ENCODE peak calls at places on chromosomes 2 and 18, in four cellular contexts. W, H, O and E are unnamed samples.

GRCh38 chr2:181892795-181893435 is 1.4 kb downstream of the ITPRID2 start:
- DNase-seq in W (peak; percentile 58), H (no peak), O (no peak), E (no peak)

GRCh38 chr2:46939596-46940359 is 24.2 kb upstream of the MCFD2 start:
- DNase-seq in W (no peak), H (no peak), O (no peak), E (no peak)

GRCh38 chr2:133422946-133423345 is 145.3 kb downstream of the NCKAP5 start:
- DNase-seq in W (peak; percentile 76), H (no peak), O (no peak), E (no peak)

GRCh38 chr2:104840151-104840550 is 13.8 kb upstream of the POU3F3 start:
- DNase-seq in W (no peak), H (no peak), O (no peak), E (no peak)

GRCh38 chr2:100993294-100993693 is 8.8 kb upstream of the RPL31 start:
- DNase-seq in W (no peak), H (no peak), O (no peak), E (no peak)

GRCh38 chr2:15647622-15648590 is 56.2 kb downstream of the DDX1 start:
- DNase-seq in W (no peak), H (peak; percentile 23), O (no peak), E (no peak)

GRCh38 chr2:214322662-214323061 is 88.2 kb upstream of the VWC2L start:
- DNase-seq in W (peak; percentile 62), H (no peak), O (no peak), E (no peak)

GRCh38 chr2:109239720-109240119 is 110.7 kb downstream of the SH3RF3 start:
- DNase-seq in W (peak; percentile 83), H (no peak), O (no peak), E (no peak)

DNA sequence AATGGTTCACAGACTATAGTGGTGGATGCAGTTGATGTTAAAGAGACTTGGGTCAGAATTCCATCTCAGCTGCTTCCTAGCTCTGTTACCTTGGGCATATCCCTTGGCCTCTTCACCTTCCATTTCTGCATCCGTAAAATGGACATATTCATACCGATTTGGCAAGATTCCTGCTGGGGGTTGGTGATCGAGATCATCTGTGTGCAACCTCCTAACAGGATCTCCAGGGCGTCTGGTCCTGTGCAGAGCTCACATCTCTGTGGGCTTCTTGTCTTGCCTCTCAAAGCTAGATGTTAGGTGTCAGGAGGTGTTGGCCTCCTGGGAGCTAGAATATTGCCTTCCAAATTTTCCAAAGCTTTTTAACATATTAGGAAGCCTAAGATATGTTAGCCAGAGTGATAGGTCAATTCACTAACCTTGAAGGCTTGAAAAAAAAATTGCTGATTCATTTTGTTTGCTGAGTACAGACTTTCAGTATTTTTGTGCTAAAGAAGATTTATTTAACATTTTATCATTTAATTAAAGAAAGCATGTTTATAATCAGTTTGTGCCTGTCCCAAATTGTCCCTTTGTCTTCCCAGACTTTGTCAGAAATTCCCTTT is 69.7 kb upstream of the ZNF516 start:
- DNase-seq in W (no peak), H (no peak), O (no peak), E (no peak)
- H3K4me3 ChIP-seq in W (no peak overlapping the region), H (no peak overlapping the region), O (peak overlapping the region; percentile 36), E (no peak overlapping the region)

GRCh38 chr2:150477347-150477746 is 10.1 kb downstream of the RND3 start:
- DNase-seq in W (peak; percentile 50), H (no peak), O (no peak), E (no peak)

GRCh38 chr2:150479075-150479915 is 8.2 kb downstream of the RND3 start:
- DNase-seq in W (peak; percentile 60), H (no peak), O (no peak), E (no peak)

GRCh38 chr2:150480241-150480640 is 7.2 kb downstream of the RND3 start:
- DNase-seq in W (peak; percentile 81), H (no peak), O (no peak), E (no peak)

GRCh38 chr2:150476809-150477302 is 10.6 kb downstream of the RND3 start:
- DNase-seq in W (peak; percentile 28), H (no peak), O (no peak), E (no peak)

DNA sequence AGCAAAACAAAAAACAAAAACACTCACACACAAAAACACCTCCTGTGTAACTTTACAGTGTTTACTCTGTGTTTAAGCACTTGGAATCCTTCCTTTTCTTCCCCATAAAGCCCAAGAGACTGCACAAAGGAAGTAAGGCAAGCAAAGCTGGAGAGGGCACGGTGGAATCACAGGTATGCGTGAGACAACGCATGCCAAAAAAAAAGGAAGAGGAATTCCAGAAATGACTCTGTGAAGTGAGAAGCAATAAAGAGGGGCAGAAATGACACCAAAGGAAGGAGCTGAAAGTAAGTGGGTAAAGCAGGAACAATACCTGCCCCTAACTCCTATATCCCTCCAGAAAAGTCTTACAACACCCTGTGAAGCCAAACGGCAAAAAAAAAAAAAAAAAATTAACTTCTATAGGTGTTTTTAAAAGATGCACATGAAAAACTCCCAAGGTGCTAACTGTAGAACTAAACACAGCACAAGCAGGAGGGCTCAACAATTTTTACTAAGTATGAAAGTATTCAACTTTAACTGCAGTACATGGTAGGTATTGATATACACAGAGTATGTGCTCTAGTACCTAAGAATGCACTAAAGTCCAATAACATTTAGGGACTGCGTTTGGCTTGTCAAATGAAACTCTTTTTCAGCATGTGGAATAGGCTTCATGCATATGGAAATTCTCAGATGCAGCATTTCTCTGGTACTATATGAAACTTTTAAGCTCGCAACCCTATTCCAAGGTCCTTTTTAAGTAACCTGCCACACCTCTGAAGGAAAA is 9.1 kb downstream of the RND3 start:
- DNase-seq in W (peak; percentile 31), H (peak; percentile 45), O (no peak), E (no peak)
- H3K27ac ChIP-seq in W (peak overlapping the region; percentile 84), H (peak overlapping the region; percentile 4), O (peak overlapping the region; percentile 30), E (no peak overlapping the region)

DNA sequence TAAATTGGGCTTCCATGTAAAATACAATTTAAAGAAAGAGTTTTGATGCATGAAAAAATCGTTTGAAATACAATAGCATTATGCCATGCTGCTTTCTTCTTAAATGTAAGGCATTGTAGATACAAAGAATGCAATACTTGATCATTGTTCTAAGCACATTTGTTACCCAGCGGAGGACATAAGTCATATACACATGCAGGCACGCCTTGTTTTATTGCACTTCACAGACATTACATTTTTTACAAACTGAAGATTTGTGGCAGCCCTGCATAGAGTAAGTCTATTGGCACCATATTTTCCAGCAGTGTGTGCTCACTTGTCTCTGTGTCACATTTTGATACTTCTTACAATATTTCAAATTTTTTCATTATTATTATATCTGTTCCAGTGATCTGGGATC is 345.0 kb downstream of the CLIP4 start:
- DNase-seq in W (no peak), H (no peak), O (no peak), E (no peak)
- H3K27me3 ChIP-seq in W (no peaks in the 10 kb centered on the region), H (no peaks in the 10 kb centered on the region), O (no peaks in the 10 kb centered on the region), E (no peaks in the 10 kb centered on the region)

DNA sequence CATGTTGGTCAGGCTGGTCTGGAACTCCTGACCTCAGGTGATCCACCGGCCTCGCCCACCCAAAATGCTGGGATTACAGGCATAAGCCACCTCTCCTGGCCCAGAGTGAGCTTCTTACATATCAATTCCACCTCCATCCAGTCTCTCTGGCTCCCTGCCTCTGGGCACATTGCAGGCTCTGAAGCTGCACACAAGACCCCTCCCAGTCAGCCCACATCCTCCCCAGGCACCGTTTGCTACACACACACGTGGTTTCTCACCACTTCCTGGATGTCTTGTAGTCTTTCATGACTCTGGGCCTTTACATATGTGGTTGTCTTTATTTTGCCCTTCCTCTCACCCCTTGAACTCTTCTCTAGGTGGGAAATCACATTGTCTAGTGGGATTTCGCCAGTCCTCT is 64.0 kb upstream of the CABLES1 start:
- DNase-seq in W (peak; percentile 72), H (no peak), O (peak; percentile 73), E (peak; percentile 64)
- H3K4me3 ChIP-seq in W (no peak overlapping the region), H (no peak overlapping the region), O (no peak overlapping the region), E (peak overlapping the region; percentile 60)

GRCh38 chr2:239288237-239288636 is 112.6 kb downstream of the HDAC4 start:
- DNase-seq in W (peak; percentile 67), H (no peak), O (no peak), E (no peak)
- H3K27ac ChIP-seq in W (peak overlapping the region; percentile 25), H (no peak overlapping the region), O (no peak overlapping the region), E (peak overlapping the region; percentile 81)

GRCh38 chr2:19358242-19359020 is at the start of gene OSR1:
- DNase-seq in W (peak; percentile 86), H (peak; percentile 84), O (no peak), E (no peak)
- H3K27me3 ChIP-seq in W (no peaks in the 10 kb centered on the region), H (peaks cover 99% of the 10 kb centered on the region), O (peaks cover 71% of the 10 kb centered on the region), E (peaks cover 67% of the 10 kb centered on the region)

GRCh38 chr2:152455738-152456137 is 120.8 kb downstream of the FMNL2 start:
- DNase-seq in W (no peak), H (no peak), O (no peak), E (no peak)

GRCh38 chr2:152450176-152450575 is 115.2 kb downstream of the FMNL2 start:
- DNase-seq in W (no peak), H (no peak), O (no peak), E (no peak)

GRCh38 chr2:152452256-152452973 is 117.4 kb downstream of the FMNL2 start:
- DNase-seq in W (no peak), H (peak; percentile 75), O (no peak), E (no peak)

GRCh38 chr2:152454391-152454790 is 119.4 kb downstream of the FMNL2 start:
- DNase-seq in W (no peak), H (no peak), O (no peak), E (no peak)

GRCh38 chr2:152453129-152453642 is 118.2 kb downstream of the FMNL2 start:
- DNase-seq in W (peak; percentile 13), H (peak; percentile 78), O (no peak), E (no peak)
- H3K4me3 ChIP-seq in W (no peak overlapping the region), H (peak overlapping the region; percentile 18), O (no peak overlapping the region), E (no peak overlapping the region)

GRCh38 chr2:3575534-3576324 is 669 bp downstream of the RPS7 start:
- DNase-seq in W (no peak), H (peak; percentile 14), O (no peak), E (peak; percentile 11)

GRCh38 chr2:3574155-3574554 is 905 bp upstream of the RPS7 start:
- DNase-seq in W (no peak), H (no peak), O (no peak), E (no peak)

GRCh38 chr2:3581367-3582262 is 6.6 kb downstream of the RPS7 start:
- DNase-seq in W (no peak), H (no peak), O (no peak), E (no peak)

GRCh38 chr2:3580449-3580848 is 5.4 kb downstream of the RPS7 start:
- DNase-seq in W (no peak), H (no peak), O (no peak), E (no peak)

GRCh38 chr2:3578987-3579386 is 3.9 kb downstream of the RPS7 start:
- DNase-seq in W (no peak), H (no peak), O (no peak), E (no peak)
- H3K27ac ChIP-seq in W (no peak overlapping the region), H (no peak overlapping the region), O (no peak overlapping the region), E (no peak overlapping the region)